ENCODE peak calls at places on chromosomes 12 and 14, in eight cellular contexts. S, U, R, G, C, K, T and L are unnamed samples.
A peak's percentile ranks its signal among the peaks of the same experiment; 100 is the strongest.

GRCh38 chr12:132492522-132492921 is 2.6 kb downstream of the FBRSL1 start:
- DNase-seq in S (no peak), T (peak; percentile 19), R (no peak), G (no peak), C (no peak), K (no peak), U (no peak), L (peak; percentile 46)

GRCh38 chr14:102451064-102451352 is 58.6 kb downstream of the ANKRD9 start:
- DNase-seq in G (no peak), C (no peak), T (no peak), U (no peak), S (no peak), K (no peak), R (no peak), L (no peak)

GRCh38 chr14:60003991-60004390 is 84.0 kb downstream of the LRRC9 start:
- DNase-seq in U (peak; percentile 3), G (no peak), S (no peak), T (no peak), R (no peak), K (no peak), C (no peak), L (no peak)

GRCh38 chr12:116697305-116698130 is 40.4 kb downstream of the SPRING1 start:
- DNase-seq in S (no peak), G (no peak), K (no peak), T (no peak), C (no peak), R (no peak), U (peak; percentile 93), L (no peak)

GRCh38 chr14:91870001-91870400 is 2.7 kb upstream of the TC2N start:
- DNase-seq in G (peak; percentile 66), S (no peak), U (no peak), T (no peak), C (no peak), R (no peak), K (no peak), L (no peak)

GRCh38 chr12:129887047-129887568 is 16.7 kb downstream of the TMEM132D start:
- DNase-seq in G (no peak), K (peak; percentile 51), S (no peak), T (no peak), U (peak; percentile 75), C (no peak), R (no peak), L (no peak)

GRCh38 chr14:92513966-92514843 is 624 bp downstream of the RIN3 start:
- DNase-seq in K (no peak), U (peak; percentile 45), S (peak; percentile 43), T (peak; percentile 41), C (no peak), R (no peak), G (peak; percentile 8), L (no peak)

GRCh38 chr12:92393504-92393903 is 247.9 kb upstream of the BTG1 start:
- DNase-seq in T (no peak), C (no peak), G (no peak), K (no peak), S (no peak), U (no peak), R (no peak), L (no peak)

GRCh38 chr12:92055877-92056276 is 89.8 kb downstream of the BTG1 start:
- DNase-seq in S (peak; percentile 15), T (no peak), R (no peak), C (peak; percentile 43), K (no peak), U (no peak), G (peak; percentile 27), L (no peak)

GRCh38 chr12:80778005-80778541 is 61.4 kb downstream of the MYF5 start:
- DNase-seq in G (no peak), T (no peak), K (peak; percentile 52), R (peak; percentile 91), C (no peak), S (no peak), U (peak; percentile 39), L (peak; percentile 84)

GRCh38 chr12:48969847-48970701 is 1.5 kb downstream of the WNT10B start:
- DNase-seq in C (no peak), U (peak; percentile 74), S (peak; percentile 40), G (peak; percentile 45), K (no peak), R (no peak), T (no peak), L (no peak)

GRCh38 chr14:76541594-76542219 is 165.8 kb downstream of the ESRRB start:
- DNase-seq in K (no peak), S (no peak), G (no peak), U (peak; percentile 93), R (no peak), C (no peak), T (no peak), L (no peak)

GRCh38 chr12:95574799-95575452 is 23.6 kb upstream of the USP44 start:
- DNase-seq in G (no peak), T (no peak), R (no peak), C (no peak), U (peak; percentile 67), S (no peak), K (no peak), L (peak; percentile 62)

GRCh38 chr14:85533821-85534271 is 3.9 kb downstream of the FLRT2 start:
- DNase-seq in C (no peak), R (peak; percentile 86), U (peak; percentile 70), T (peak; percentile 53), S (no peak), K (no peak), G (no peak), L (peak; percentile 72)